ENCODE peak calls at places on chromosomes 1 and 21, in six cellular contexts. M is left colon; B is stimulated activated naive CD8-positive, alpha-beta T cell treated with anti-CD3 and anti-CD28 coated beads, Interleukin-15, Interleukin-2, amounts not matched to agents 100 U/mL and 50 U/mL, for 24 hours; Q is PC-9; Z is adipocyte; H is activated naive CD8-positive, alpha-beta T cell treated with anti-CD3 and anti-CD28 coated beads for 36 hours. J is an unnamed sample.

GRCh38 chr21:41170442-41170841 is 2.5 kb downstream of the BACE2 start:
- DNase-seq in H (peak; percentile 22), Z (peak; percentile 34), M (peak; percentile 55), Q (peak; percentile 40), B (peak; percentile 24), J (peak; percentile 41)

GRCh38 chr1:55035904-55036303 is 3.4 kb upstream of the PCSK9 start:
- DNase-seq in Z (no peak), H (no peak), Q (no peak), M (no peak), B (no peak), J (no peak)

GRCh38 chr1:247077768-247078314 is 770 bp downstream of the ZNF670 start:
- DNase-seq in B (no peak), Q (no peak), M (no peak), H (no peak), Z (peak; percentile 25), J (no peak)

GRCh38 chr1:26156285-26157038 is 2.4 kb upstream of the FAM110D start:
- DNase-seq in Q (no peak), Z (no peak), B (no peak), M (no peak), H (no peak), J (peak; percentile 67)

GRCh38 chr1:169495050-169495740 is 9.5 kb upstream of the SLC19A2 start:
- DNase-seq in M (no peak), Q (peak; percentile 16), H (no peak), B (no peak), Z (no peak), J (no peak)

GRCh38 chr21:34544032-34544496 is 32.1 kb upstream of the KCNE1 start:
- DNase-seq in H (peak; percentile 36), Q (peak; percentile 46), Z (peak; percentile 69), M (peak; percentile 83), B (peak; percentile 59), J (peak; percentile 45)

GRCh38 chr1:1283821-1284220 is 3.6 kb downstream of the SCNN1D start:
- DNase-seq in B (no peak), M (no peak), H (no peak), Z (no peak), Q (peak; percentile 44), J (no peak)

GRCh38 chr1:209398330-209398991 is 185.1 kb upstream of the CAMK1G start:
- DNase-seq in H (no peak), M (no peak), B (no peak), Z (peak; percentile 80), Q (peak; percentile 88), J (no peak)

GRCh38 chr21:44413566-44414290 is 41.6 kb upstream of the LRRC3 start:
- DNase-seq in H (no peak), Z (no peak), B (no peak), M (no peak), Q (no peak), J (no peak)

GRCh38 chr21:35195232-35195631 is 146.1 kb upstream of the RUNX1 start:
- DNase-seq in B (no peak), Z (no peak), M (no peak), Q (no peak), H (no peak), J (no peak)

GRCh38 chr1:21217812-21218596 is 41.3 kb upstream of the EIF4G3 start:
- DNase-seq in H (peak; percentile 53), B (peak; percentile 66), Z (peak; percentile 47), Q (peak; percentile 25), M (no peak), J (peak; percentile 48)

GRCh38 chr1:233364695-233365539 is 37.4 kb downstream of the MAP3K21 start:
- DNase-seq in H (no peak), Q (no peak), B (no peak), Z (peak; percentile 58), M (no peak), J (no peak)

GRCh38 chr1:234907585-234908457 is 220.8 kb downstream of the TOMM20 start:
- DNase-seq in Q (no peak), Z (peak; percentile 62), B (no peak), H (no peak), M (no peak), J (no peak)

GRCh38 chr1:173708787-173709186 is 6.0 kb upstream of the KLHL20 start:
- DNase-seq in B (no peak), H (no peak), M (no peak), Q (no peak), Z (no peak), J (no peak)

GRCh38 chr1:50048791-50049190 is 25.0 kb upstream of the AGBL4 start:
- DNase-seq in Q (no peak), Z (no peak), B (no peak), M (no peak), H (no peak), J (no peak)

GRCh38 chr1:21613072-21613867 is 55.9 kb downstream of the RAP1GAP start:
- DNase-seq in B (no peak), Q (no peak), H (no peak), M (no peak), Z (no peak), J (no peak)

GRCh38 chr1:172970186-172970585 is 80.6 kb downstream of the TNFSF18 start:
- DNase-seq in H (peak; percentile 5), B (no peak), Q (no peak), Z (no peak), M (no peak), J (no peak)

GRCh38 chr1:11707621-11708276 is 16.2 kb downstream of the DRAXIN start:
- DNase-seq in H (no peak), Q (peak; percentile 66), Z (no peak), M (no peak), B (no peak), J (peak; percentile 38)